ENCODE peak calls at places on chromosomes 13 and 19, in six cellular contexts. X is esophagus squamous epithelium, Y is testis, W is upper lobe of left lung, T is heart right ventricle, P is gastrocnemius medialis. V is an unnamed sample.

GRCh38 chr13:20401586-20401957 is 124.1 kb downstream of the CRYL1 start:
- DNase-seq in Y (no peak), P (no peak), W (no peak), T (no peak), X (no peak), V (no peak)

GRCh38 chr13:27339299-27339698 is 68.7 kb downstream of the RASL11A start:
- DNase-seq in Y (peak), P (no peak), T (no peak), X (no peak), W (no peak), V (no peak)

GRCh38 chr19:2043269-2043641 is 7.8 kb downstream of the MKNK2 start:
- DNase-seq in T (no peak), W (peak), X (no peak), P (peak), Y (no peak), V (no peak)

GRCh38 chr19:49492573-49493411 is 3.4 kb upstream of the RPS11 start:
- DNase-seq in T (no peak), X (no peak), W (no peak), P (no peak), Y (no peak), V (no peak)

GRCh38 chr13:54614729-54615128 is 1586.1 kb downstream of the OLFM4 start:
- DNase-seq in X (no peak), Y (no peak), W (no peak), T (no peak), P (no peak), V (no peak)

GRCh38 chr19:52221831-52222375 is 32.1 kb downstream of the PPP2R1A start:
- DNase-seq in W (no peak), T (no peak), P (no peak), Y (no peak), X (no peak), V (no peak)

GRCh38 chr13:39777527-39778061 is 122.1 kb downstream of the COG6 start:
- DNase-seq in P (no peak), Y (no peak), W (no peak), X (no peak), T (no peak), V (no peak)

GRCh38 chr13:37173214-37173613 is 67.8 kb upstream of the CSNK1A1L start:
- DNase-seq in X (no peak), T (no peak), W (no peak), Y (no peak), P (no peak), V (no peak)

GRCh38 chr13:73482556-73482955 is 423.8 kb downstream of the KLF5 start:
- DNase-seq in Y (no peak), X (no peak), W (no peak), P (peak), T (no peak), V (no peak)

GRCh38 chr19:34990578-34991192 is 9.4 kb upstream of the GRAMD1A start:
- DNase-seq in X (no peak), P (no peak), Y (no peak), T (no peak), W (no peak), V (no peak)

GRCh38 chr13:80340643-80341097 is 256 bp downstream of the SPRY2 start:
- DNase-seq in T (no peak), Y (no peak), W (peak), X (peak), P (no peak), V (no peak)

GRCh38 chr13:32408999-32409313 is 19.0 kb downstream of the N4BP2L1 start:
- DNase-seq in P (no peak), W (no peak), T (no peak), X (no peak), Y (peak), V (no peak)

GRCh38 chr13:103514188-103514587 is 448.0 kb upstream of the SLC10A2 start:
- DNase-seq in Y (no peak), X (no peak), W (no peak), P (no peak), T (no peak), V (no peak)

GRCh38 chr13:103515410-103515809 is 449.2 kb upstream of the SLC10A2 start:
- DNase-seq in T (no peak), Y (no peak), X (no peak), W (no peak), P (no peak), V (no peak)

GRCh38 chr13:103510007-103510406 is 443.8 kb upstream of the SLC10A2 start:
- DNase-seq in W (no peak), T (no peak), P (no peak), Y (no peak), X (no peak), V (no peak)
- H3K27ac ChIP-seq in W (no peak), T (no peak), P (no peak), Y (no peak), X (no peak), V (no peak)

GRCh38 chr13:41428155-41428554 is 29.2 kb upstream of the RGCC start:
- DNase-seq in P (no peak), W (no peak), Y (no peak), T (peak), X (no peak), V (no peak)
- TF ChIP-seq CTCF in P (no peak), W (peak), Y (no peak), T (no peak), X (no peak), V (no peak)

GRCh38 chr13:113041293-113041690 is 64.3 kb upstream of the F7 start:
- DNase-seq in W (no peak), T (no peak), X (no peak), P (no peak), Y (no peak), V (no peak)
- H3K27ac ChIP-seq in W (no peak), T (no peak), X (no peak), P (no peak), Y (no peak), V (no peak)

GRCh38 chr13:25018729-25019115 is 77.2 kb upstream of the PABPC3 start:
- DNase-seq in X (no peak), W (no peak), Y (peak), P (no peak), T (no peak), V (no peak)
- TF ChIP-seq CTCF in X (no peak), W (no peak), Y (no peak), P (no peak), T (no peak), V (no peak)

DNA sequence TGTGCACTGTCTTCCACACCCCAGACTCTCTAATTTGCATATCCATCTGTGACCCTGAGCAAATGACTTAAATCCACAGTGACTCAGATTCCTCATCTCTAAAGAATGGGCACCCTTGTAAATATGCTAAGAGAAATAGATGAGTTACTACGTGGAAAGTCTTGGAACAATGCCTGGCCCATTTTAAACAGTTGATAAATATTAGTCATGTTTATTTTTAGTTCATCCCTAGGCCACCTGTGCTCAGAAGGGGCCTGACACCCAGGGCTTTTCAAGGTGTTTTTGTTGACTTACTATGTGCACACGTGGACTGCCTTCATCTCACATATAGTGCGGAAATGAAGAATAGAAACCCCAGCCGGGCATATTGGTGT is 806 bp upstream of the PTPRH start:
- DNase-seq in T (no peak), W (no peak), Y (no peak), X (no peak), P (no peak), V (no peak)
- H3K27ac ChIP-seq in T (no peak), W (no peak), Y (no peak), X (no peak), P (no peak), V (no peak)

GRCh38 chr19:56900573-56901097 is 60.1 kb upstream of the PEG3 start:
- DNase-seq in Y (no peak), P (no peak), W (no peak), X (no peak), T (no peak), V (no peak)
- TF ChIP-seq CTCF in Y (no peak), P (no peak), W (no peak), X (no peak), T (no peak), V (no peak)

DNA sequence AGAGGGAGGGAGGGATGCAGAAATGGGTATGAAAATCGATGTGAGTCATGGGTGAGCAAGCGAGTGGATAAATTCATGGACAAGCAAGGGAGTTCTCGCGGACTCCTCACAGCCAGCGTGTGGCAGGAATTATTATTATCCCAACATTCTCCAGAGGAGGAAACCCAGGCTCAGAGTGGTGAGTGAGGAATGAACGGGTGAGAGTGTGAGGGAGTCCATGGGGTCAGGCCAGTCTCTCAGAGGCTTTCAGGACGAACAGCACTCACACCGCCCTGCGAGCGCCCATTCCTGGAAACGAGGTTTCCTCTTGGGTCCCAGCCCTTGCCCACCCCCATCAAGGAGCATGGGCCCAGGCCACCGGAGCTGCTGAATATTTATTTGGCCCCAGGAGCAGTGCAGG is 6.3 kb upstream of the DNAAF3 start:
- DNase-seq in P (no peak), X (no peak), W (no peak), T (no peak), Y (no peak), V (no peak)
- H3K27ac ChIP-seq in P (no peak), X (no peak), W (no peak), T (no peak), Y (no peak), V (no peak)

GRCh38 chr13:98959775-98960325 is 18.0 kb downstream of the DOCK9 start:
- DNase-seq in T (no peak), Y (no peak), W (no peak), P (no peak), X (no peak), V (no peak)

GRCh38 chr13:98959299-98959698 is 18.6 kb downstream of the DOCK9 start:
- DNase-seq in X (no peak), P (no peak), Y (no peak), W (no peak), T (no peak), V (no peak)

GRCh38 chr13:98961204-98962105 is 16.4 kb downstream of the DOCK9 start:
- DNase-seq in Y (no peak), W (no peak), T (no peak), P (no peak), X (no peak), V (no peak)

GRCh38 chr13:98958443-98958794 is 19.4 kb downstream of the DOCK9 start:
- DNase-seq in P (no peak), X (no peak), W (no peak), T (no peak), Y (no peak), V (no peak)

DNA sequence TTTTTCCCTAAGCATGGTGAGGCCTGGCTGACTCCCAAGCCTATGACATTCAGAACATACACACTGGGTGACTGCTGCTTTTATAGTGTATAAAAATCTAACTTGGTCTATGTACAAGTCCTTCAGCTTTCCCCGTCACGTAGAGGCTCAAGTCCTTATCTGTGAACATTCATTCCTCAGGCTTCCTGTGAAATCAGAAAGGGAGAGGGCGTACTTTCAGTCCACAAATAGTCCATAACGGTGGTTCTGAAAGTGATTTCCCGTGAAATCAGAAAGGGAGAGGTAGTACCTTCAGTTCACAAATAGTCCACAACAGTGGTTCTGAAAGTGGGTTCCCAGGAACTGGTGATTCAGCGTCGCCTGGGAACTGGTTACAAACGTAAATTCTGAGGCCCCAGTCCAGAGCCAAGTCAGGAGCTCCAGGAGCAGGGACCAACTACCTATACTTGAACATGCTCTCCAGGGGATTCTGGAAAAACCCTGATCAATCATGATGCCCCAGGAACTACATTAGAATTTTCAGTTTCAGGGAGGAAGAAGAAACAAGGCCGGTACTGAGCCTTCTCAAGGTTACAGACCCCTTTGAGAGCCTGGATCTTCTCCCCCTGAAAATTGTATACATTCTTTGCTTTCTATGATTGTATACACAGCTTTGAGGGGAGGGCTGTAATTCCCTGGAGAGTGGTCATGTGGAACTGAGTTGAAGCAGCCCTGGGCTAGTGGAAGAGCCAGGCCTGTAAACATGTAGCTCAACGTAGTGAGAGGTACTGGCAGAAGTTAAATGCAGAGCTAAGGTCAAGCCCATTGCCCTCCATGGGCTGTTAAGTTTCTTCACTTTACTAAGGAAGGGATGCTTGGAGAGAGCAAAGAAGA is 17.3 kb downstream of the DOCK9 start:
- DNase-seq in X (no peak), W (no peak), Y (no peak), T (no peak), P (no peak), V (no peak)
- TF ChIP-seq CTCF in X (no peak), W (no peak), Y (no peak), T (no peak), P (no peak), V (no peak)

GRCh38 chr19:4697304-4697703 is 26.3 kb downstream of the DPP9 start:
- DNase-seq in P (peak), X (no peak), T (no peak), Y (no peak), W (no peak), V (no peak)

GRCh38 chr19:4694211-4694987 is 24.3 kb upstream of the MYDGF start:
- DNase-seq in T (peak), P (peak), X (peak), Y (no peak), W (no peak), V (peak)

GRCh38 chr19:4693471-4694121 is 23.5 kb upstream of the MYDGF start:
- DNase-seq in P (no peak), X (no peak), T (no peak), Y (no peak), W (no peak), V (no peak)

GRCh38 chr19:4693078-4693350 is 22.9 kb upstream of the MYDGF start:
- DNase-seq in T (no peak), Y (no peak), X (no peak), W (no peak), P (no peak), V (no peak)

GRCh38 chr19:4695224-4695731 is 25.1 kb upstream of the MYDGF start:
- DNase-seq in X (no peak), Y (no peak), P (peak), T (no peak), W (no peak), V (peak)
- H3K27ac ChIP-seq in X (peak), Y (no peak), P (peak), T (peak), W (peak), V (peak)